ENCODE peak calls at places on chromosomes 16 and 17, in six cellular contexts. V is foreskin keratinocyte; F is EL; B is NCI-H1436; C is C1 segment of cervical spinal cord; P is stimulated activated CD4-positive, alpha-beta T cell treated with anti-CD3 and anti-CD28 coated beads, Interleukin-1b, Interleukin-23, amount 100 ng/mL, for 24 hours. U is an unnamed sample.

GRCh38 chr16:53950677-53951076 is 246.7 kb downstream of the FTO start:
- DNase-seq in F (no peak), P (no peak), V (no peak), B (no peak), C (no peak), U (no peak)

GRCh38 chr17:8430966-8431365 is 4.7 kb upstream of the NDEL1 start:
- DNase-seq in V (no peak), P (no peak), B (no peak), F (peak), C (peak), U (peak)

GRCh38 chr17:21165922-21166598 is 39.3 kb downstream of the DHRS7B start:
- DNase-seq in F (no peak), B (no peak), P (no peak), C (peak), V (no peak), U (no peak)

GRCh38 chr16:54482892-54483574 is 196.4 kb upstream of the IRX3 start:
- DNase-seq in C (no peak), V (no peak), B (no peak), F (no peak), P (no peak), U (no peak)

GRCh38 chr16:2019500-2019899 is at the start of gene NPW:
- DNase-seq in B (peak), C (no peak), V (no peak), P (no peak), F (no peak), U (no peak)

GRCh38 chr16:86942469-86943175 is 364.3 kb downstream of the FOXL1 start:
- DNase-seq in C (no peak), B (no peak), V (peak), F (peak), P (no peak), U (no peak)

GRCh38 chr16:74249281-74249680 is 47.3 kb upstream of the PSMD7 start:
- DNase-seq in B (peak), V (no peak), C (no peak), F (no peak), P (no peak), U (no peak)

GRCh38 chr16:58678716-58679115 is 5.9 kb downstream of the SLC38A7 start:
- DNase-seq in F (peak), B (no peak), C (peak), V (no peak), P (no peak), U (peak)

GRCh38 chr16:58709338-58709737 is 24.8 kb upstream of the SLC38A7 start:
- DNase-seq in V (no peak), F (no peak), C (no peak), P (no peak), B (no peak), U (no peak)

GRCh38 chr16:49621240-49622083 is 234.4 kb downstream of the ZNF423 start:
- DNase-seq in P (no peak), C (no peak), F (no peak), V (no peak), B (no peak), U (no peak)

GRCh38 chr17:8994319-8994718 is 27.0 kb upstream of the NTN1 start:
- DNase-seq in V (no peak), F (peak), B (peak), P (peak), C (peak), U (peak)

GRCh38 chr17:1244606-1245012 is 25.6 kb upstream of the BHLHA9 start:
- DNase-seq in B (no peak), V (peak), C (no peak), P (no peak), F (no peak), U (no peak)

GRCh38 chr16:23877107-23878070 is 41.6 kb downstream of the PRKCB start:
- DNase-seq in P (peak), F (no peak), C (no peak), B (no peak), V (no peak), U (no peak)

GRCh38 chr16:66924527-66925321 is 611 bp downstream of the RRAD start:
- DNase-seq in C (no peak), B (no peak), F (peak), P (peak), V (no peak), U (no peak)

GRCh38 chr16:10981697-10982216 is 37.4 kb downstream of the CLEC16A start:
- DNase-seq in B (peak), V (peak), C (no peak), F (no peak), P (no peak), U (no peak)

GRCh38 chr17:78803161-78803845 is 21.2 kb upstream of the CYTH1 start:
- DNase-seq in B (no peak), P (no peak), V (no peak), F (no peak), C (no peak), U (no peak)

GRCh38 chr16:88769617-88770458 is 15.2 kb downstream of the PIEZO1 start:
- DNase-seq in B (peak), P (no peak), V (no peak), C (no peak), F (no peak), U (no peak)

GRCh38 chr17:50452627-50453300 is 15.9 kb downstream of the CHAD start:
- DNase-seq in C (no peak), B (no peak), P (no peak), F (peak), V (no peak), U (no peak)

GRCh38 chr17:27239046-27239445 is 54.9 kb upstream of the WSB1 start:
- DNase-seq in B (no peak), P (peak), V (no peak), C (no peak), F (no peak), U (no peak)

GRCh38 chr17:61405686-61406542 is 6.3 kb downstream of the TBX2 start:
- DNase-seq in B (no peak), V (no peak), C (no peak), F (no peak), P (no peak), U (no peak)

GRCh38 chr17:33664116-33664840 is 371.2 kb upstream of the ASIC2 start:
- DNase-seq in C (no peak), F (no peak), B (no peak), V (no peak), P (no peak), U (no peak)